ENCODE peak calls at places on chromosomes 7 and 10, in four cellular contexts. P, W, R and M are unnamed samples.

GRCh38 chr10:60549686-60550085 is 160.0 kb upstream of the ANK3 start:
- DNase-seq in P (no peak), W (peak), R (peak), M (peak)

GRCh38 chr10:30172663-30173062 is 113.3 kb upstream of the JCAD start:
- DNase-seq in P (no peak), W (no peak), R (no peak), M (no peak)

GRCh38 chr10:30751678-30752331 is 122.3 kb upstream of the LYZL2 start:
- DNase-seq in P (peak), W (no peak), R (peak), M (no peak)

GRCh38 chr10:109592391-109592790 is 330.9 kb downstream of the XPNPEP1 start:
- DNase-seq in P (no peak), W (no peak), R (no peak), M (no peak)

GRCh38 chr10:129775681-129776080 is 188.4 kb downstream of the EBF3 start:
- DNase-seq in P (no peak), W (no peak), R (no peak), M (no peak)

GRCh38 chr10:114810926-114811325 is 10.7 kb upstream of the FHIP2A start:
- DNase-seq in P (no peak), W (no peak), R (no peak), M (no peak)

GRCh38 chr7:130366561-130366960 is 13.7 kb upstream of the CPA1 start:
- DNase-seq in P (no peak), W (no peak), R (no peak), M (no peak)

GRCh38 chr7:159145544-159145891 is 851 bp upstream of the VIPR2 start:
- DNase-seq in P (no peak), W (no peak), R (no peak), M (no peak)

GRCh38 chr7:105367458-105367857 is 21.3 kb downstream of the SRPK2 start:
- DNase-seq in P (no peak), W (peak), R (no peak), M (no peak)

GRCh38 chr10:107275806-107276205 is 111.3 kb upstream of the SORCS1 start:
- DNase-seq in P (no peak), W (no peak), R (no peak), M (no peak)

GRCh38 chr10:91381562-91381923 is 28.6 kb upstream of the HECTD2 start:
- DNase-seq in P (no peak), W (no peak), R (no peak), M (no peak)

GRCh38 chr10:71644307-71645180 is 75.0 kb downstream of the C10orf105 start:
- DNase-seq in P (peak), W (no peak), R (no peak), M (no peak)

GRCh38 chr7:69748530-69748929 is 150.3 kb downstream of the AUTS2 start:
- DNase-seq in P (no peak), W (no peak), R (no peak), M (no peak)

DNA sequence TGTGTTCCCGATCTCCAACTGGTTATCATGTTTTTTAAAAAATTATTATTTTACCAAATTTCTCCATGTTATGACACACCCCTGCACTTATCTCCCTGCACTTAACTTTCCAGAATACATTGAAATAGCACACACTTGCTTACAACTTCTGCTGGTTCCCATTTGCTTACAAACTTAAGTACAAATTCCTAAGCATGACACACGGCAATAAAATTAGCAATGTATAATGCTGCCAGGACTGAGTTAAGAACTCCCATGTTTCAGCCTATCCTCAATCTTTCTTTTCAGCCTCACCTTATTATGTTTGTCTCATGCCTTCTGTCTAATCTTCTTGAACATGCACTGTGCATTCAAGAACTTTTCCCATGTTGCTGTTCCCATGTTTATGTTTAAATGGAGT is 40.8 kb downstream of the PRPS1L1 start:
- DNase-seq in P (no peak), W (no peak), R (no peak), M (no peak)
- TF ChIP-seq BHLHE40 in P (no peak), W (no peak), R (no peak), M (no peak)

GRCh38 chr10:15122477-15123030 is 25.4 kb downstream of the RPP38 start:
- DNase-seq in P (peak), W (no peak), R (no peak), M (no peak)

GRCh38 chr10:15123749-15124184 is 26.6 kb downstream of the RPP38 start:
- DNase-seq in P (no peak), W (no peak), R (no peak), M (no peak)

GRCh38 chr10:15118615-15119014 is 21.5 kb downstream of the RPP38 start:
- DNase-seq in P (peak), W (no peak), R (no peak), M (no peak)

GRCh38 chr10:15121707-15122106 is 24.6 kb downstream of the RPP38 start:
- DNase-seq in P (no peak), W (no peak), R (no peak), M (no peak)

DNA sequence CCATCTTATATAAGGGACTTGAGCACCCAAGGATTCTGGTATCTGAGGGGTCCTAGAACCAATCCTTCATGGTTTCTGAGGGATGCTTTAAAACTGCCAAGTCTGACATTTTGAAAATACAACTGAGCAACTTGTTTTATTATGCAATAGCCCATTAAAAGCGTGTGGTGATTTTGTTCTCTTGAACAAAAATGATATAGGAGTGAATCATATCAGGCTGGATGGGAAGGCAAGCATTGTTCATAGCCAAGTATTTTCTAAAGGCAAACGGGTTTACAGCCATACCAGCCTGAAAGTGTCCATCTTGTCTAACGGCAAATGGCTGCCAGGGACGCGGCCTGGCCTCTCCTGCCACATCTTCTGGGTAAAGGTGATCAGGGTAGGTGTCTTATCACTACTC is 23.4 kb downstream of the RPP38 start:
- DNase-seq in P (no peak), W (no peak), R (no peak), M (no peak)
- TF ChIP-seq SP1 in P (no peak), W (no peak), R (no peak), M (no peak)

DNA sequence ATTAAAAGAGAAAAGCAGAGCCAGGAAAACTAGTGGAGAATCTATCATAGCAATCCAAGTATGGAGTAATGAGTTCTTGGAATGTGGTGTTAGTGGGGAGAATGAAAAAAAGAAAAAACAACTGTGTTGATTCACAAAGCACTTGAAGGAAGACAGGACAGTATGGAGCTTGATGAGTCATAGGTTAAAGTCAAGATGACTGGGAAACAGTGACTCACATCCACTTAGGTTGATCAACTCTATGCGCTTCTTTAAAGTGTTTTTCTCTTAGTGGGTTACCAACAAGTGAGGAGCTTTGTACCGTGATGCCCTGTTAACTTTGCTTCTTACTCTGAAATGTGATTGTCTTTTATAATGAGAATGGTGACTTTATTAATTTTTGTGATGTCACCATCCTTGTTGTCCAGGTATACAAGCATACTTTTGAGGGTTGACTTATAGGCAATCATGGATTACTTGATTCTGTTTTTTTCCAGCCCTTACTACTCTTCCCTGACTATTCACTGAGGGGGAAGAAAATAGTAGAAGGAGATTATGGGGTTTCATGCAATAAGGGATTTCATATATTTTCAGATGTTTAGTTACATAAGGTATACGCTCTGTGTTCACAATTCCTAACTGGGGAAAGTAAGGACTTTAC is 32.1 kb upstream of the MDFIC start:
- DNase-seq in P (no peak), W (peak), R (no peak), M (peak)
- TF ChIP-seq TARDBP in P (no peak), W (no peak), R (no peak), M (no peak)

DNA sequence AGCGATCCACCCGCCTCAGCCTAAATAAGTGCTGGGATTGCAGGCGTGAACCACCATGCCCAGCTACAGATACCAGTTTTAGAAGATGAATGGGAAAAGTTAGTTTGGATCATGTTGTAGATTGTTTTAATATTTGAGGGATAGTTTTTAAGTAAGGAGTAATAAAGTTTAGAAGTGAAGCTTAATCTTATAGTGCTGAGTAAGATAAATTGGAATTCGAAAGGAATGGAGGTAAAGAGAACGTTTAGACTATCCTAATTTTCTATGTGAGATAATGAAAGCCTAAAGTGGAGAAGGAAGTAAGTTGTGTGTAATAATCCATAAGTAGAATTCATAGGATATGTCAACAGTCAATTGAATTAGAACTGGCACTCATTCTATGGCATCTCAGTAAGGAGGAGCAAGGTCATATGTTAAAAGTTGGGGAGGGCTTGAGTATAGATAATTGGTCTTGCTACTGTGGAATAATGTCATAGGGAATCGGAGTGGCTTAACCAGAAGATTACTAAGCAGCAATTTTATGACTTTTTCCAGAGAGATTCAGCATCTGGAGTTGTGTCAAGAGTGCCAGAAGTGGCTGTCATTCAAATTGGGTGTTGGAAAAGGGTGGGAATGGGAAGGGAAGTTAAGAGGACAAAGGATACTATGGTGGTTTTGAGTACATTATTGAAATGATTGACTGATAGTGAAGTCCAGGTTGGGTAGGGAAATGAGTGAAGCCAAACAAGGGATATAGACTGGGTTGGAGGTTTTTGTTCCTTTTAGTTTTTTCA is 12.1 kb downstream of the TAX1BP1 start:
- DNase-seq in P (no peak), W (no peak), R (no peak), M (no peak)
- TF ChIP-seq BHLHE40 in P (no peak), W (no peak), R (no peak), M (no peak)

GRCh38 chr10:21432266-21432665 is 93.2 kb downstream of the SKIDA1 start:
- DNase-seq in P (no peak), W (no peak), R (no peak), M (no peak)

GRCh38 chr10:21441625-21442024 is 83.9 kb downstream of the SKIDA1 start:
- DNase-seq in P (no peak), W (no peak), R (no peak), M (no peak)

GRCh38 chr10:21437770-21438382 is 87.6 kb downstream of the SKIDA1 start:
- DNase-seq in P (no peak), W (no peak), R (no peak), M (no peak)
- TF ChIP-seq SP1 in P (no peak), W (no peak), R (no peak), M (no peak)

DNA sequence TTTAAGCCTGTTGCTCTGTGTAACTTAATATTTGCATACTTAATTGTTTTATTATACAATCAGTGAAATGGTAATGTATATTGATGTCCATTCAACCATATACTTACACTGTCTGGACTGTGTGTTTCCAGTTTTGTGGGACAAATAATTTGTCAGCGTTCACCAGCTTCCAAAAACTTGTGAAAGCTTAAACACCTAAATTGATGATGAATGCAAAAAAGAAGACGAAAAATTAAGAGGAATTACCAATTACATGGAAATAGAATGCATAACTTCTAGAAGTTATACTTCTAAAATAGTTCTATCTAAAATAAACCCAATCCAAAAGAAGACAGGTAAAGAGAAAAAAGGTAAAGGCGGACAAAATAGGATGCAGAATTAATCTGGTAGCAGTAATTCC is 155.0 kb upstream of the FZD1 start:
- DNase-seq in P (no peak), W (no peak), R (no peak), M (no peak)
- TF ChIP-seq TARDBP in P (no peak), W (no peak), R (no peak), M (no peak)

GRCh38 chr10:119863951-119864565 is 8.6 kb downstream of the MCMBP start:
- DNase-seq in P (no peak), W (no peak), R (no peak), M (no peak)

GRCh38 chr10:119859422-119860258 is 13.0 kb downstream of the MCMBP start:
- DNase-seq in P (no peak), W (peak), R (peak), M (peak)

GRCh38 chr10:119858063-119858462 is 14.6 kb downstream of the MCMBP start:
- DNase-seq in P (no peak), W (no peak), R (no peak), M (no peak)

GRCh38 chr10:119862524-119862923 is 10.1 kb downstream of the MCMBP start:
- DNase-seq in P (no peak), W (no peak), R (no peak), M (no peak)

GRCh38 chr10:119860866-119861601 is 11.6 kb downstream of the MCMBP start:
- DNase-seq in P (no peak), W (no peak), R (no peak), M (no peak)
- TF ChIP-seq BHLHE40 in P (no peak), W (no peak), R (no peak), M (no peak)